ENCODE peak calls at places on chromosomes 13 and 19, in four cellular contexts. One of them, this sample, is unnamed.

GRCh38 chr19:5627395-5627904 is 4.6 kb downstream of the SAFB start:
- DNase-seq in K562: peak
- DNase-seq in HL-60: peak
- DNase-seq in GM12878: peak
- DNase-seq in this sample: peak

GRCh38 chr13:46168341-46168740 is 13.6 kb downstream of the LCP1 start:
- DNase-seq in K562: no peak
- DNase-seq in HL-60: peak
- DNase-seq in GM12878: no peak
- DNase-seq in this sample: no peak

GRCh38 chr13:112692104-112692503 is 2.3 kb downstream of the ATP11A start:
- DNase-seq in K562: no peak
- DNase-seq in HL-60: no peak
- DNase-seq in GM12878: no peak
- DNase-seq in this sample: no peak

GRCh38 chr19:5238700-5239099 is 101.9 kb downstream of the PTPRS start:
- DNase-seq in K562: no peak
- DNase-seq in HL-60: no peak
- DNase-seq in GM12878: no peak
- DNase-seq in this sample: no peak

GRCh38 chr19:42540071-42540553 is 11.8 kb upstream of the CEACAM1 start:
- DNase-seq in K562: no peak
- DNase-seq in HL-60: no peak
- DNase-seq in GM12878: no peak
- DNase-seq in this sample: no peak

GRCh38 chr19:15609261-15609660 is 5.8 kb upstream of the CYP4F8 start:
- DNase-seq in K562: no peak
- DNase-seq in HL-60: no peak
- DNase-seq in GM12878: no peak
- DNase-seq in this sample: no peak

GRCh38 chr13:44172411-44172810 is 201.2 kb upstream of the SERP2 start:
- DNase-seq in K562: no peak
- DNase-seq in HL-60: no peak
- DNase-seq in GM12878: no peak
- DNase-seq in this sample: no peak

GRCh38 chr19:15279326-15279904 is 47.2 kb upstream of the EPHX3 start:
- DNase-seq in K562: no peak
- DNase-seq in HL-60: no peak
- DNase-seq in GM12878: no peak
- DNase-seq in this sample: no peak

GRCh38 chr13:81596224-81596753 is 1255.4 kb upstream of the SPRY2 start:
- DNase-seq in K562: no peak
- DNase-seq in HL-60: no peak
- DNase-seq in GM12878: no peak
- DNase-seq in this sample: no peak

GRCh38 chr13:32594339-32594738 is 8.1 kb downstream of the PDS5B start:
- DNase-seq in K562: no peak
- DNase-seq in HL-60: no peak
- DNase-seq in GM12878: no peak
- DNase-seq in this sample: no peak

GRCh38 chr19:53394522-53394973 is 401 bp upstream of the ZNF765 start:
- DNase-seq in K562: peak
- DNase-seq in HL-60: no peak
- DNase-seq in GM12878: peak
- DNase-seq in this sample: no peak

GRCh38 chr13:45007823-45008222 is 18.5 kb downstream of the GPALPP1 start:
- DNase-seq in K562: no peak
- DNase-seq in HL-60: no peak
- DNase-seq in GM12878: no peak
- DNase-seq in this sample: no peak

GRCh38 chr19:49422407-49423277 is 599 bp downstream of the PTH2 start:
- DNase-seq in K562: peak
- DNase-seq in HL-60: peak
- DNase-seq in GM12878: no peak
- DNase-seq in this sample: no peak

GRCh38 chr13:85241045-85241444 is 558.2 kb downstream of the SLITRK6 start:
- DNase-seq in K562: no peak
- DNase-seq in HL-60: no peak
- DNase-seq in GM12878: no peak
- DNase-seq in this sample: no peak

GRCh38 chr19:18191640-18192062 is 1.4 kb upstream of the MPV17L2 start:
- DNase-seq in K562: no peak
- DNase-seq in HL-60: no peak
- DNase-seq in GM12878: no peak
- DNase-seq in this sample: no peak

GRCh38 chr19:49788857-49789256 is 22.1 kb downstream of the AP2A1 start:
- DNase-seq in K562: no peak
- DNase-seq in HL-60: no peak
- DNase-seq in GM12878: no peak
- DNase-seq in this sample: no peak

GRCh38 chr13:42964681-42965305 is 27.2 kb downstream of the EPSTI1 start:
- DNase-seq in K562: no peak
- DNase-seq in HL-60: no peak
- DNase-seq in GM12878: no peak
- DNase-seq in this sample: no peak

GRCh38 chr19:44623080-44623479 is 9.7 kb downstream of the IGSF23 start:
- DNase-seq in K562: no peak
- DNase-seq in HL-60: peak
- DNase-seq in GM12878: no peak
- DNase-seq in this sample: no peak

GRCh38 chr13:35157143-35157755 is 215.2 kb downstream of the NBEA start:
- DNase-seq in K562: peak
- DNase-seq in HL-60: peak
- DNase-seq in GM12878: peak
- DNase-seq in this sample: no peak

GRCh38 chr13:30787747-30788535 is 52.6 kb downstream of the ALOX5AP start:
- DNase-seq in K562: no peak
- DNase-seq in HL-60: no peak
- DNase-seq in GM12878: no peak
- DNase-seq in this sample: no peak

GRCh38 chr19:43784251-43784980 is 3.6 kb upstream of the KCNN4 start:
- DNase-seq in K562: peak
- DNase-seq in HL-60: peak
- DNase-seq in GM12878: no peak
- DNase-seq in this sample: no peak

GRCh38 chr13:27379126-27379525 is 45.3 kb upstream of the GTF3A start:
- DNase-seq in K562: no peak
- DNase-seq in HL-60: no peak
- DNase-seq in GM12878: no peak
- DNase-seq in this sample: no peak

GRCh38 chr19:4583961-4584669 is 24.6 kb upstream of the SEMA6B start:
- DNase-seq in K562: peak
- DNase-seq in HL-60: no peak
- DNase-seq in GM12878: no peak
- DNase-seq in this sample: no peak

GRCh38 chr13:41809962-41810361 is 150.9 kb downstream of the VWA8 start:
- DNase-seq in K562: no peak
- DNase-seq in HL-60: no peak
- DNase-seq in GM12878: no peak
- DNase-seq in this sample: no peak

GRCh38 chr13:28918030-28918429 is 97.9 kb downstream of the MTUS2 start:
- DNase-seq in K562: no peak
- DNase-seq in HL-60: no peak
- DNase-seq in GM12878: no peak
- DNase-seq in this sample: no peak

GRCh38 chr13:61045197-61045596 is 370.5 kb downstream of the PCDH20 start:
- DNase-seq in K562: no peak
- DNase-seq in HL-60: no peak
- DNase-seq in GM12878: no peak
- DNase-seq in this sample: no peak

GRCh38 chr19:6613711-6614110 is 22.8 kb upstream of the CD70 start:
- DNase-seq in K562: no peak
- DNase-seq in HL-60: no peak
- DNase-seq in GM12878: no peak
- DNase-seq in this sample: no peak

GRCh38 chr19:18777156-18777724 is 13.9 kb downstream of the COMP start:
- DNase-seq in K562: no peak
- DNase-seq in HL-60: no peak
- DNase-seq in GM12878: no peak
- DNase-seq in this sample: no peak

GRCh38 chr13:78183737-78184136 is 265.1 kb upstream of the EDNRB start:
- DNase-seq in K562: no peak
- DNase-seq in HL-60: no peak
- DNase-seq in GM12878: no peak
- DNase-seq in this sample: no peak
- TF ChIP-seq SPI1 in K562: no peak
- TF ChIP-seq SPI1 in HL-60: no peak
- TF ChIP-seq SPI1 in GM12878: no peak
- TF ChIP-seq SPI1 in this sample: no peak

DNA sequence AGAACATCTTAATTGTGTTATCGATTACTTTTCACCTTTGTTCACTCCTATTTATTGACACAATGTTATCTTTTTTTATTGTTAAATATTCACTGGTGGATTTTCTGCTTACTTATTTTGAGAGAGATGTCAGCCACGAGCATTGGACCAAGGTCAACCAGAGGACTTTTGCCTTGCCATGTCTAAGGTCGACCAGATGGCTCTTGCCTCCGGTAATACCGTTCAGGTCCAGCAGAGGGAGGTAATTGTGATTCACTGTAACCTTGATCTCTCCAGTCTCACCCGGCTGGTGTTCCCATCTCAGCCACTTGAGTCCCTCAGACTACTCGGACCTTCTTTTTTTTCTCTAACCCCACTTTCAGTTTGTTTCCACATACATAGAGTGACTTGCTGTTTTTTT is 1438.1 kb downstream of the UQCRFS1 start:
- DNase-seq in K562: peak
- DNase-seq in HL-60: peak
- DNase-seq in GM12878: no peak
- DNase-seq in this sample: no peak
- TF ChIP-seq SPI1 in K562: no peak
- TF ChIP-seq SPI1 in HL-60: no peak
- TF ChIP-seq SPI1 in GM12878: no peak
- TF ChIP-seq SPI1 in this sample: no peak

DNA sequence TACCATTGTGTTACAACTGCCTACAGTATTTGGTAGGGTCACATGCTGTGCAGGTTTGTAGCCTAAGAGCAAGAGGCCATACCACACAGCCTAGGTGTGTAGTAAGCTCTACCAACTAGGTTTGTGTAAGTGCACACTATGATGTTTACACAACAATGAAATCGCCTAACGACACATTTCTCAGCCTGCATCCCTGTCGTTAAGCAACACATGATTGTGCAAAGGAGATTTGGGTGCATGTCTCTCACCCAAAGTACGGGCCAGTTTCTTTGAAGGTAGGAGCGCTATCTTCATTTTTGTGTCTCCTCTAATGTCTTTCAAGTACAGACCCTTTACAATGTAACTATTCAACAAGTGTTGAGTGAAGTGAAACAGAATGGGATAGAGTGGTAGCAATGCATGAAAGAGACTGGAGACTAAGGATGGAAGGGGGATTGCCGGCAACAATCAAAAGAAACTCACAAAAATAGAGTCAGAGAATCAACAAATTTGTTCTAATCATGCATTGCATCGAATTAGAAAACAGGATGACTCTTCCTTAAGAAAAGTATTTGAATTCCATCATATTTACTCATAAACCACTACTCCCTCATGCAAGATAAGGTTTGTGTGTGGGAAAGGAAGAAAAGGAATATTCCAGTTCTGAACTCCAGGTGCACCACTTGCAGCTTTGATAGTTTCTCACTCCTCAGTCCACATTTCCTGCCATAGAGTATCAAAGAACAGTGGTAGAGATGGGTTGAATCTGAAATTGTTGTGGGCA is 60.2 kb upstream of the TNFRSF19 start:
- DNase-seq in K562: no peak
- DNase-seq in HL-60: no peak
- DNase-seq in GM12878: no peak
- DNase-seq in this sample: no peak
- TF ChIP-seq SPI1 in K562: no peak
- TF ChIP-seq SPI1 in HL-60: no peak
- TF ChIP-seq SPI1 in GM12878: no peak
- TF ChIP-seq SPI1 in this sample: no peak

GRCh38 chr13:75864718-75865117 is 228.6 kb downstream of the LMO7 start:
- DNase-seq in K562: no peak
- DNase-seq in HL-60: no peak
- DNase-seq in GM12878: no peak
- DNase-seq in this sample: no peak
- TF ChIP-seq SPI1 in K562: no peak
- TF ChIP-seq SPI1 in HL-60: no peak
- TF ChIP-seq SPI1 in GM12878: no peak
- TF ChIP-seq SPI1 in this sample: no peak

GRCh38 chr19:46759817-46760333 is 13.6 kb upstream of the STRN4 start:
- DNase-seq in K562: no peak
- DNase-seq in HL-60: no peak
- DNase-seq in GM12878: no peak
- DNase-seq in this sample: no peak
- TF ChIP-seq SPI1 in K562: no peak
- TF ChIP-seq SPI1 in HL-60: no peak
- TF ChIP-seq SPI1 in GM12878: no peak
- TF ChIP-seq SPI1 in this sample: no peak

DNA sequence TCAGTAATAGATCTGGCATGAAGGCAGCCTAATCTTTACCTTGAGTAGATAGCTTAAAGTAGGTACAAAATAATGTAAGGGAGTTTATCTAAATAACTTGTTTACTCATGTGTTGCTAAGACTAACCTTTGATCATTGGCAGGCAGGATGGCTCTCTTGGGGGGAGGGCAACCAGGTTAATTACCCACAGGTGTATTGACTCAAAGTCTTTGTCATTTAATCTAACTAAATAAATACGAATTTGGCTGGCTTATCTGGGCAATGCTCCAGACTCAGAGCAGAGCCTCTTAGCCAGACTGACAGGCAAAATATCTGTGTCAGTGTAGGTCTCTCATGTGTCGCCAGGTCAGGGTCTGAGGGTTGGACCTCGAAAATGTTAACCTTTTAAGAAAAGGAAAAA is 283.4 kb upstream of the KLHL1 start:
- DNase-seq in K562: no peak
- DNase-seq in HL-60: no peak
- DNase-seq in GM12878: no peak
- DNase-seq in this sample: no peak
- TF ChIP-seq SPI1 in K562: no peak
- TF ChIP-seq SPI1 in HL-60: no peak
- TF ChIP-seq SPI1 in GM12878: no peak
- TF ChIP-seq SPI1 in this sample: no peak

GRCh38 chr19:2962018-2962670 is 15.2 kb upstream of the TLE6 start:
- DNase-seq in K562: peak
- DNase-seq in HL-60: peak
- DNase-seq in GM12878: peak
- DNase-seq in this sample: peak
- TF ChIP-seq SPI1 in K562: no peak
- TF ChIP-seq SPI1 in HL-60: no peak
- TF ChIP-seq SPI1 in GM12878: no peak
- TF ChIP-seq SPI1 in this sample: no peak

GRCh38 chr19:38003427-38004099 is 96.6 kb downstream of the SIPA1L3 start:
- DNase-seq in K562: no peak
- DNase-seq in HL-60: no peak
- DNase-seq in GM12878: peak
- DNase-seq in this sample: no peak
- TF ChIP-seq SPI1 in K562: no peak
- TF ChIP-seq SPI1 in HL-60: no peak
- TF ChIP-seq SPI1 in GM12878: no peak
- TF ChIP-seq SPI1 in this sample: peak

This sample was measured in GM12891.